ENCODE peak calls at places on chromosome 21, in eight cellular contexts. H is CD8-positive, alpha-beta memory T cell; Q is fibroblast of lung; W is suprapubic skin; L is neuronal stem cell; T is uterus; Z is lower lobe of right lung; R is aorta. B is an unnamed sample. For H3K9me3, the result is how much of the 10 kb centered on the place peaks cover.

GRCh38 chr21:37878946-37879660 is 37.2 kb downstream of the KCNJ6 start:
- DNase-seq in H (no peak), Q (peak), W (no peak), L (no peak), T (no peak), Z (no peak), R (no peak), B (no peak)

GRCh38 chr21:15604424-15604823 is 125.4 kb upstream of the USP25 start:
- DNase-seq in H (no peak), Q (peak), W (no peak), L (no peak), T (no peak), Z (no peak), R (no peak), B (no peak)

GRCh38 chr21:29208666-29209059 is 78.2 kb downstream of the MAP3K7CL start:
- DNase-seq in H (no peak), Q (peak), W (no peak), L (no peak), T (no peak), Z (no peak), R (no peak), B (no peak)

GRCh38 chr21:36765229-36765628 is 66.3 kb downstream of the SIM2 start:
- DNase-seq in H (no peak), Q (no peak), W (no peak), L (no peak), T (no peak), Z (no peak), R (no peak), B (no peak)

GRCh38 chr21:16708431-16708830 is 804.4 kb upstream of the CXADR start:
- DNase-seq in H (no peak), Q (peak), W (no peak), L (no peak), T (no peak), Z (no peak), R (no peak), B (no peak)

GRCh38 chr21:44063151-44063912 is 43.9 kb upstream of the PWP2 start:
- DNase-seq in H (no peak), Q (no peak), W (peak), L (no peak), T (no peak), Z (no peak), R (no peak), B (no peak)

GRCh38 chr21:44089001-44089911 is 17.9 kb upstream of the PWP2 start:
- DNase-seq in H (peak), Q (no peak), W (peak), L (no peak), T (no peak), Z (no peak), R (no peak), B (peak)

GRCh38 chr21:35861656-35862055 is 198.7 kb downstream of the SETD4 start:
- DNase-seq in H (no peak), Q (no peak), W (no peak), L (no peak), T (no peak), Z (no peak), R (no peak), B (peak)

GRCh38 chr21:34511787-34512451 is at the start of gene KCNE1:
- DNase-seq in H (no peak), Q (peak), W (no peak), L (no peak), T (no peak), Z (peak), R (peak), B (no peak)

GRCh38 chr21:38240121-38240520 is 16.7 kb upstream of the KCNJ15 start:
- DNase-seq in H (no peak), Q (no peak), W (no peak), L (no peak), T (no peak), Z (no peak), R (no peak), B (no peak)

GRCh38 chr21:37337831-37338230 is 28.7 kb upstream of the DYRK1A start:
- DNase-seq in H (no peak), Q (no peak), W (no peak), L (no peak), T (no peak), Z (no peak), R (no peak), B (no peak)

GRCh38 chr21:36839123-36839522 is 127.3 kb downstream of the HLCS start:
- DNase-seq in H (no peak), Q (peak), W (no peak), L (no peak), T (no peak), Z (no peak), R (no peak), B (no peak)

GRCh38 chr21:34722684-34723300 is 54.0 kb downstream of the CLIC6 start:
- DNase-seq in H (peak), Q (no peak), W (no peak), L (peak), T (no peak), Z (no peak), R (no peak), B (no peak)

GRCh38 chr21:38596264-38597042 is 98.2 kb upstream of the ERG start:
- DNase-seq in H (no peak), Q (no peak), W (no peak), L (no peak), T (no peak), Z (no peak), R (no peak), B (no peak)

GRCh38 chr21:38478782-38479181 is 19.5 kb downstream of the ERG start:
- DNase-seq in H (no peak), Q (peak), W (no peak), L (no peak), T (no peak), Z (no peak), R (no peak), B (no peak)

GRCh38 chr21:16002872-16003466 is 273.2 kb downstream of the USP25 start:
- DNase-seq in H (no peak), Q (peak), W (no peak), L (no peak), T (no peak), Z (no peak), R (no peak), B (no peak)

GRCh38 chr21:35764077-35764476 is 296.2 kb downstream of the SETD4 start:
- DNase-seq in H (no peak), Q (no peak), W (no peak), L (no peak), T (no peak), Z (no peak), R (no peak), B (no peak)

GRCh38 chr21:37916795-37917142 is 512 bp upstream of the KCNJ6 start:
- DNase-seq in H (no peak), Q (no peak), W (no peak), L (peak), T (no peak), Z (no peak), R (no peak), B (no peak)

GRCh38 chr21:38258803-38259485 is 2.2 kb downstream of the KCNJ15 start:
- DNase-seq in H (no peak), Q (peak), W (no peak), L (no peak), T (no peak), Z (no peak), R (no peak), B (no peak)

GRCh38 chr21:16192900-16193299 is 463.1 kb downstream of the USP25 start:
- DNase-seq in H (no peak), Q (peak), W (no peak), L (no peak), T (no peak), Z (no peak), R (no peak), B (no peak)

GRCh38 chr21:37166733-37167132 is 93.7 kb downstream of the TTC3 start:
- DNase-seq in H (no peak), Q (no peak), W (no peak), L (no peak), T (no peak), Z (no peak), R (no peak), B (peak)

GRCh38 chr21:33578959-33579542 is 9.4 kb downstream of the DONSON start:
- DNase-seq in H (no peak), Q (peak), W (no peak), L (no peak), T (no peak), Z (no peak), R (no peak), B (no peak)

GRCh38 chr21:44058981-44059380 is 46.9 kb downstream of the TRAPPC10 start:
- DNase-seq in H (no peak), Q (no peak), W (peak), L (no peak), T (no peak), Z (no peak), R (no peak), B (no peak)

GRCh38 chr21:38136201-38136600 is 120.6 kb upstream of the KCNJ15 start:
- DNase-seq in H (no peak), Q (peak), W (no peak), L (no peak), T (no peak), Z (no peak), R (no peak), B (no peak)

GRCh38 chr21:34219334-34220020 is 144.3 kb upstream of the KCNE2 start:
- DNase-seq in H (no peak), Q (no peak), W (no peak), L (no peak), T (no peak), Z (no peak), R (no peak), B (no peak)

GRCh38 chr21:16588433-16588860 is 858.7 kb downstream of the USP25 start:
- DNase-seq in H (no peak), Q (peak), W (peak), L (peak), T (peak), Z (peak), R (peak), B (no peak)

GRCh38 chr21:44052071-44052829 is 40.1 kb downstream of the TRAPPC10 start:
- DNase-seq in H (no peak), Q (no peak), W (no peak), L (no peak), T (no peak), Z (no peak), R (peak), B (no peak)

GRCh38 chr21:35035581-35035980 is 13.5 kb downstream of the RUNX1 start:
- DNase-seq in H (no peak), Q (no peak), W (no peak), L (no peak), T (no peak), Z (no peak), R (no peak), B (no peak)

GRCh38 chr21:34579411-34579810 is 35.5 kb downstream of the RCAN1 start:
- DNase-seq in H (no peak), Q (peak), W (no peak), L (no peak), T (no peak), Z (no peak), R (no peak), B (no peak)

GRCh38 chr21:37237764-37238163 is 29.4 kb downstream of the VPS26C start:
- DNase-seq in H (no peak), Q (no peak), W (no peak), L (no peak), T (no peak), Z (no peak), R (no peak), B (no peak)

GRCh38 chr21:9780441-9780937 is 740.9 kb upstream of the TPTE start:
- DNase-seq in H (no peak), Q (no peak), W (no peak), L (no peak), T (no peak), Z (no peak), R (no peak), B (no peak)
- H3K9me3 ChIP-seq in H (under half), Q (under half), W (under half), L (under half), T (under half), Z (under half), R (under half), B (under half)

GRCh38 chr21:45138199-45139002 is 64.0 kb downstream of the ADARB1 start:
- DNase-seq in H (peak), Q (peak), W (no peak), L (peak), T (peak), Z (peak), R (peak), B (peak)
- H3K27ac ChIP-seq in H (no peak), Q (no peak), W (no peak), L (no peak), T (no peak), Z (no peak), R (no peak), B (peak)

DNA sequence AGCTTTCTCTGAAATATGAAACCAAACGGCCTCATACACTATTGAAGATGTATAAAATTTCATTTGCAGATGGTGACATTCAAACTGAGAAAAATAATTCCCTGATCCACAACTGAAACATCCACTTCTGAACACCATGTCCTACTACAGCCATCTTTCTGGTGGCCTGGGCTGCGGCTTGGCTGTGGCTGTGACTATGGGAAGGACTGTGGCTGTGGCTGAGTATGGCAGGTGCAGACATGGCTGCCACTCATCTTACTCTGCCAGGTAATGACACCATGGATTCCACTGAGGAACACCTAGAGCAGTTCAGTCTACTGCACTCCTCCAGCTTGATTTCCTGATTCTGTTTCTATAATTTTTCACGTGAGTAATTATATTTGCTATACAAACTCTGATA is at the start of gene KRTAP20-4:
- DNase-seq in H (no peak), Q (no peak), W (no peak), L (no peak), T (no peak), Z (no peak), R (no peak), B (no peak)
- H3K9me3 ChIP-seq in H (under half), Q (under half), W (under half), L (under half), T (under half), Z (under half), R (under half), B (under half)

GRCh38 chr21:42784276-42784675 is 95.1 kb downstream of the WDR4 start:
- DNase-seq in H (no peak), Q (no peak), W (no peak), L (no peak), T (no peak), Z (no peak), R (no peak), B (no peak)
- H3K27ac ChIP-seq in H (peak), Q (no peak), W (peak), L (no peak), T (peak), Z (peak), R (no peak), B (no peak)

GRCh38 chr21:27035791-27036190 is 68.9 kb upstream of the ADAMTS5 start:
- DNase-seq in H (no peak), Q (no peak), W (no peak), L (no peak), T (no peak), Z (no peak), R (no peak), B (no peak)
- H3K9me3 ChIP-seq in H (under half), Q (under half), W (under half), L (under half), T (under half), Z (under half), R (under half), B (under half)

DNA sequence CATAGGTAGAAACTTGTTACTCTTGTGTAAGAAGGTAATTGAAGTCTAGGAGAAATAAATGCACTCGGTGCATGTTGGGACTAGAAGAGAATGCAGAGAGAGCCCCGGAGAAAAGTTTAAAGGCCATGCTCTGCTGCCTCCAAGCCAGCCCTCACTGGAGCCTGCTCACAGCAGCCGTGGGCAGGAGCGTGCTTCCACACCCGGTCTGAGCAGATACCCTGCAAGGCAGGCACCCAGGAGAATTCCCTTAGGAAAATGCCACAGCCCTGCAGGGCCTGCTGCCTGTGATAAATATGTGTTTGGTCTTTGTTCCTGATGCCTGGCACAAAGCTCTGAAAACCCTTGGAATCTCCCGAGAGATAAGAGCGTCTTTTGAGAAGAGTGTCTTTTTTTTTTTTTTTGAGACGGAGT is 22.8 kb downstream of the C2CD2 start:
- DNase-seq in H (no peak), Q (no peak), W (no peak), L (no peak), T (no peak), Z (no peak), R (no peak), B (peak)
- H3K27ac ChIP-seq in H (no peak), Q (no peak), W (peak), L (no peak), T (no peak), Z (no peak), R (no peak), B (peak)

DNA sequence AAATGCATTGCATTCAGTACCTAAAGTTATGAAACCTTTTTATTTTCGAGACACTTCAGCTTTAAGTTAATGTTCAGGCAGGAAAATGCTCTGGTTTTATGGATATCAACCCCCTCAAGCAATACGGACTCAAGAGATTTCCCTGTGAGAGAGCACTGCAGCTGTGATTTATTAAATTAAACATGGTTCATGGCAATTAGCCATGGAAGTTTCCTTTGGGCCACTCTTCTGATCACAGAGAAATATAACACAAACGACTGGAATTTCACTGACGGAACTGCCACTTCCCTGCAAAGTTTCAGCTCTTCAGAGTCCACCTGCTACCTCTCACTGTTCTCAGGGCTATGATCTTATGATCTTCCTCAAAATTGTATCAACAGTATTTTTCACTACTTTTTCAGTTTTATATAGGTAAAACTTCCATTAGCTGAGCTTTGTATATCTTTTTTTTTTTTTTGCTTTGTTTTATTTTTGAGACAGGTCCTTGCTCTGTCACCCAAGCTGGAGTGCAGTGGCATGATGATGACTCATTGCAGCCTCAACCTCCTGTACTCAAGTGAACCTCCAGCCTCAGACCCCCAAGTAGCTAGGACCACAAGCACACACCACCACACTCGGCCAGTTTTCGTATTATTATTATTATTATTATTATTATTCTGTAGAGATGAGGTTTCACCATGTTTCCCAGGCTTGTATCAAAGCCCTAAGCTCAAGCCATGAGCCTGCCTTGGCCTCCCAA is 923.2 kb upstream of the TMPRSS15 start:
- DNase-seq in H (no peak), Q (no peak), W (no peak), L (no peak), T (no peak), Z (no peak), R (no peak), B (no peak)
- H3K9me3 ChIP-seq in H (under half), Q (under half), W (under half), L (under half), T (under half), Z (under half), R (under half), B (under half)

B was measured in small intestine.